ENCODE peak calls at places on chromosome 5, in four cellular contexts. W is heart right ventricle, E is uterus, C is cardiac muscle cell. I is an unnamed sample.

GRCh38 chr5:31719988-31720387 is 81.1 kb downstream of the PDZD2 start:
- DNase-seq in E (no peak), C (peak; percentile 3), W (no peak), I (no peak)

GRCh38 chr5:142314606-142315005 is 10.2 kb downstream of the SPRY4 start:
- DNase-seq in C (no peak), E (no peak), W (no peak), I (no peak)

GRCh38 chr5:669842-670395 is 23.2 kb downstream of the TPPP start:
- DNase-seq in E (no peak), C (no peak), W (no peak), I (no peak)

GRCh38 chr5:51732304-51732703 is 349.1 kb downstream of the ISL1 start:
- DNase-seq in E (no peak), C (no peak), W (no peak), I (no peak)

GRCh38 chr5:95153581-95153980 is 131.3 kb downstream of the MCTP1 start:
- DNase-seq in W (no peak), C (no peak), E (no peak), I (no peak)

GRCh38 chr5:32625106-32625505 is 39.7 kb downstream of the SUB1 start:
- DNase-seq in C (peak; percentile 43), E (no peak), W (no peak), I (no peak)

GRCh38 chr5:81759632-81760005 is 8.7 kb upstream of the SSBP2 start:
- DNase-seq in W (peak; percentile 26), C (no peak), E (no peak), I (no peak)

GRCh38 chr5:53430618-53431252 is 49.7 kb upstream of the FST start:
- DNase-seq in C (peak; percentile 82), W (no peak), E (no peak), I (peak; percentile 76)

GRCh38 chr5:73947876-73948275 is 321.9 kb downstream of the ARHGEF28 start:
- DNase-seq in C (no peak), W (no peak), E (no peak), I (no peak)

GRCh38 chr5:79990205-79990597 is 861 bp downstream of the MTX3 start:
- DNase-seq in C (no peak), W (no peak), E (no peak), I (no peak)

GRCh38 chr5:10762178-10762775 is 1.2 kb upstream of the DAP start:
- DNase-seq in E (peak; percentile 73), C (peak; percentile 36), W (peak; percentile 48), I (no peak)

GRCh38 chr5:90134892-90135291 is 274.7 kb downstream of the CETN3 start:
- DNase-seq in C (peak; percentile 89), E (peak; percentile 87), W (peak; percentile 81), I (peak; percentile 91)

GRCh38 chr5:77984587-77984986 is 208.4 kb upstream of the TBCA start:
- DNase-seq in C (no peak), E (no peak), W (no peak), I (no peak)

GRCh38 chr5:36934740-36935356 is 58.3 kb downstream of the NIPBL start:
- DNase-seq in C (peak; percentile 59), E (no peak), W (no peak), I (peak; percentile 27)

GRCh38 chr5:92909545-92909962 is 671.5 kb downstream of the NR2F1-AS1 start:
- DNase-seq in C (peak; percentile 57), W (no peak), E (no peak), I (peak; percentile 36)

GRCh38 chr5:139822553-139823425 is 27.2 kb downstream of the PSD2 start:
- DNase-seq in W (no peak), C (no peak), E (no peak), I (no peak)

GRCh38 chr5:134000696-134001453 is 3.9 kb downstream of the VDAC1 start:
- DNase-seq in E (no peak), C (no peak), W (no peak), I (no peak)

GRCh38 chr5:63323926-63324325 is 638.3 kb downstream of the HTR1A start:
- DNase-seq in E (no peak), C (no peak), W (no peak), I (no peak)

GRCh38 chr5:132883261-132883834 is 9.9 kb downstream of the LEAP2 start:
- DNase-seq in C (peak; percentile 81), E (peak; percentile 45), W (peak; percentile 59), I (peak; percentile 57)

GRCh38 chr5:150117945-150118560 is 31.7 kb upstream of the CSF1R start:
- DNase-seq in W (peak; percentile 3), E (no peak), C (no peak), I (no peak)

GRCh38 chr5:169445191-169445590 is 138.4 kb upstream of the SPDL1 start:
- DNase-seq in E (no peak), W (no peak), C (no peak), I (no peak)

GRCh38 chr5:130141689-130142320 is 237.5 kb downstream of the CHSY3 start:
- DNase-seq in E (no peak), C (peak; percentile 70), W (peak; percentile 6), I (peak; percentile 42)

GRCh38 chr5:150946351-150946905 is 41.6 kb upstream of the ZNF300 start:
- DNase-seq in C (peak; percentile 97), W (peak; percentile 92), E (peak; percentile 88), I (peak; percentile 78)

GRCh38 chr5:25851301-25851700 is 1187.1 kb downstream of the CDH9 start:
- DNase-seq in C (no peak), W (no peak), E (no peak), I (no peak)

GRCh38 chr5:25849270-25849669 is 1189.1 kb downstream of the CDH9 start:
- DNase-seq in C (no peak), E (no peak), W (no peak), I (no peak)

DNA sequence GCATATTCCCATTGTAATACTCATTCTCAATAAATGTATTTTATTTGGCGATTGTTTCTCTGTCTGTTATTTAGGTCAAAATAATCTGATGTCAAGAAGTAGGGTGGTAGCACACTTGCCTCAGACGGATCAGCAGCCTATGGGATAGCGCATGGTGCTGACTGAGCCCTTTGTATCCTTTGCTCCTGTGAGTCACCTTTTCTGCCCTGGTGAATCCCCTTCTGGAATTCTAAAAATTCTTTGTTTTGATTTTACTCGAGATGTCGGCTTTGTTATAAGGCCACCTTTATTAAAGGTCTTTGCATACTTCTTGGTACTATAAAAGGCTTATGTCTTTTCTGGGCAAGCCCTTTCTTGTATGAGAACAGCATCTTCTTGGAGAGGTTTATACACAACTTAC is 1187.8 kb downstream of the CDH9 start:
- DNase-seq in E (no peak), W (no peak), C (no peak), I (no peak)
- H3K27ac ChIP-seq in E (no peak overlapping the region), W (no peak overlapping the region), C (no peak overlapping the region), I (no peak overlapping the region)

DNA sequence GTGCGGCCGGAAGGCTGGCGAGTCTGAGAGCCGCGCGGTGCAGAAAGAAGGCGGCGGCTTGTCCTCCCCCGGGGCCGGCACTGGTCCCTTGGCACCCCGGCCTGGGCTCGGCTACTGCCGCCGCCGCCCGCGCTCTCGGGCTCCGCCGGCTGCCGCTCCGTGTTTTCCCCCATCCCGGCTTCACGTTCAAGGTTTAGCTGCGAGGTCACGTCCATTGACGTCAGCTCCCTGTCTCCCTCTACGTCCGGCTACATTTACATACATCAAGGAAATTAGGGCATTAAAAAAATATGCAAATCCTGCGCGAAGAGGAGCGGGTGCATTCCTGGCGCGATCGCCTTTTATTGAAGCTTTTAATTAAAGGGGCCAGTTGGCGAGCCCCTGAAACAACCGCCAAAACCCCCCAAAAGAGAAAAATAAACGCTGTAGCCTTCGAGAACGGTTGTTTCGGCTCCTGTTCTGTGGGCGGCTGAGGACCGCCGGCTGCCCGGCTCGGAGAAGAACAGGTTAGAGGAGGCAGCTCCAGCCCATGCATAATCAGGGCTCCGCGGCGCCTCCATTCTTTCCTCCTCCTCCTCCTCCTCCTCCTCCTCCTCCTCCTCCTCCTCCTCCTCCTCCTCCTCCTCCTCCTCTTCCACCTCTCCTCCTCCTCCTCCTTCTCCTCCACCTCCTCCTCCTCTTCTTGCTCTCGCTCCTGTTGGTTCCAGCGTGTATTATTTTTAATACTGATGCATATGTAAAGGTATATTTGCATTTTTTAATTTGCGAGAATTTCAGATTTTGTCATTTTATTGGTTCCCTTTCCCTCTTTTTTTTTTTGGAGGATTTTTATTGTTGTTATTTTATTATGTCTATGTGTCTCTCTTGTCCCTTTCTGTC is 207.0 kb downstream of the MEF2C start:
- DNase-seq in W (no peak), E (no peak), C (peak; percentile 49), I (no peak)
- H3K27ac ChIP-seq in W (no peak overlapping the region), E (peak overlapping the region; percentile 81), C (no peak overlapping the region), I (no peak overlapping the region)

DNA sequence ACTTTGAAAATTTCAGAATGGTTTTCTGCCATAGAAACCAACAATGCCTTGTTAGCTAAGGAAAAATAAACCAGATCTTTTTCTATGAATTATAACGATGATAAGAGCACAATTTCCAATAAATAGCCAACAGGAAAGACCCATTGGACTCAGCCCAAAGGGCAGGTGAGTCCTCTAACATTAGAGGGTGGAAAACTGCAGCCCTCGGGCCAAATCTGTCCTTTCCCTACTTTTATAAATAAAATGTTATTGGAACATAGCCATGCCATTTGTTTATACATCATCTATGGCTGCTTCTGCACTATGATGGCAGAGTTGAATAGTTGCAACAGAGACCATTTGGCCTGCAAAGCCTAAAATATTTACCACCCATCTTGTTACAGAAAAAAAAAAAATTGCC is 296.1 kb downstream of the FBXL7 start:
- DNase-seq in W (no peak), E (no peak), C (no peak), I (no peak)
- H3K27ac ChIP-seq in W (no peak overlapping the region), E (no peak overlapping the region), C (no peak overlapping the region), I (no peak overlapping the region)

GRCh38 chr5:179805070-179805528 is 1.6 kb downstream of the MGAT4B start:
- DNase-seq in W (no peak), E (no peak), C (no peak), I (no peak)
- H3K27ac ChIP-seq in W (peak overlapping the region; percentile 99), E (peak overlapping the region; percentile 94), C (no peak overlapping the region), I (peak overlapping the region; percentile 77)

GRCh38 chr5:140926211-140926902 is at the start of gene PCDHAC1:
- DNase-seq in C (peak; percentile 69), W (peak; percentile 60), E (peak; percentile 74), I (peak; percentile 24)
- H3K27ac ChIP-seq in C (no peak within 1 kb of the TSS), W (no peak within 1 kb of the TSS), E (peak within 1 kb of the TSS; percentile 31), I (no peak within 1 kb of the TSS)

GRCh38 chr5:3103241-3103855 is 351.9 kb upstream of the IRX2 start:
- DNase-seq in E (no peak), W (no peak), C (no peak), I (no peak)

GRCh38 chr5:3105172-3105571 is 353.7 kb upstream of the IRX2 start:
- DNase-seq in C (no peak), E (no peak), W (no peak), I (no peak)

GRCh38 chr5:3102531-3102930 is 351.1 kb upstream of the IRX2 start:
- DNase-seq in E (no peak), C (no peak), W (no peak), I (no peak)

GRCh38 chr5:3105581-3105980 is 354.1 kb upstream of the IRX2 start:
- DNase-seq in C (no peak), E (no peak), W (no peak), I (no peak)

GRCh38 chr5:3104446-3105047 is 353.1 kb upstream of the IRX2 start:
- DNase-seq in E (no peak), W (no peak), C (no peak), I (no peak)
- H3K27ac ChIP-seq in E (no peak overlapping the region), W (no peak overlapping the region), C (peak overlapping the region; percentile 98), I (no peak overlapping the region)

DNA sequence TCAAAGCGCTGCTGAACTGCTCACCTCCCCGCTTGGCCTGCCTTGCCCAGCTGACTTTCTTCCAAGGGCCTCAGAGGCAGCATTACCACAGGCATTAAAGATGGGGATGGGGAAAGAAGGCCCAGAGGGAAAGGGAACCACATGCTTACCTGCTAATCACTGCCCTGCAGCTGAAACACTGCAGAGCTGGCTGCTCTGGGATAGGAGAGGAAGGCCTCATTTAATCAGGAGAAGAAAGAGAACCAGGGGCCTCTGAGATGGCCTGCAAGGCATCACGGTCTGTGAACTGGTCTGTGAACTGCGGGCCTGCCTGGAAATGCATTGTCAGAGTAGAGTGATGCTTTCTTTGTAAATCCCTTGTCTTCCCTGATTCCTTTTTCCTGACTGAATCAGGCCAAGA is 44.8 kb downstream of the PTCD2 start:
- DNase-seq in W (no peak), C (no peak), E (no peak), I (no peak)
- H3K27ac ChIP-seq in W (no peak overlapping the region), C (no peak overlapping the region), E (no peak overlapping the region), I (no peak overlapping the region)